ENCODE peak calls at places on chromosomes 6 and 20, in ten cellular contexts. U is cardiac muscle cell, I is lower leg skin, C is HFF-Myc, D is B cell, T is HFFc6, J is stomach, A is GM23338, B is BE2C, Q is progenitor cell of endocrine pancreas. M is an unnamed sample.

GRCh38 chr20:51132286-51132810 is 109.4 kb upstream of the KCNG1 start:
- DNase-seq in U (peak; percentile 27), I (peak; percentile 58), C (no peak), D (no peak), T (no peak), J (no peak), A (no peak), B (no peak), Q (no peak), M (peak; percentile 36)

GRCh38 chr20:62229667-62230066 is 8.7 kb upstream of the OSBPL2 start:
- DNase-seq in U (no peak), I (no peak), C (no peak), D (no peak), T (no peak), J (no peak), A (no peak), B (no peak), Q (no peak), M (no peak)

GRCh38 chr6:134230087-134230717 is 87.7 kb downstream of the SGK1 start:
- DNase-seq in U (no peak), I (no peak), C (no peak), D (no peak), T (no peak), J (no peak), A (peak; percentile 39), B (no peak), Q (no peak), M (no peak)

GRCh38 chr20:56689852-56690485 is 60.9 kb downstream of the TFAP2C start:
- DNase-seq in U (peak; percentile 54), I (no peak), C (no peak), D (no peak), T (peak; percentile 16), J (no peak), A (no peak), B (no peak), Q (no peak), M (no peak)

GRCh38 chr6:32668226-32668747 is 1.8 kb upstream of the HLA-DQB1 start:
- DNase-seq in U (peak; percentile 34), I (no peak), C (no peak), D (peak; percentile 78), T (peak; percentile 3), J (peak; percentile 50), A (peak; percentile 74), B (no peak), Q (no peak), M (peak; percentile 89)

GRCh38 chr20:54355631-54356280 is 119.6 kb upstream of the DOK5 start:
- DNase-seq in U (peak; percentile 19), I (no peak), C (no peak), D (no peak), T (no peak), J (no peak), A (no peak), B (no peak), Q (no peak), M (no peak)

GRCh38 chr6:112640895-112641294 is 293.8 kb downstream of the RFPL4B start:
- DNase-seq in U (no peak), I (no peak), C (no peak), D (no peak), T (peak; percentile 82), J (no peak), A (no peak), B (no peak), Q (no peak), M (no peak)

GRCh38 chr20:13819885-13820645 is 35.2 kb downstream of the NDUFAF5 start:
- DNase-seq in U (peak; percentile 59), I (no peak), C (peak; percentile 32), D (no peak), T (peak; percentile 53), J (peak; percentile 29), A (peak; percentile 80), B (peak; percentile 18), Q (no peak), M (peak; percentile 12)

GRCh38 chr6:168057836-168058235 is 21.2 kb downstream of the FRMD1 start:
- DNase-seq in U (no peak), I (no peak), C (no peak), D (no peak), T (no peak), J (no peak), A (no peak), B (no peak), Q (no peak), M (no peak)

GRCh38 chr6:148339766-148340165 is 2.9 kb upstream of the SASH1 start:
- DNase-seq in U (no peak), I (no peak), C (no peak), D (no peak), T (no peak), J (no peak), A (no peak), B (no peak), Q (no peak), M (no peak)

GRCh38 chr6:138655828-138656227 is 117.7 kb upstream of the CCDC28A start:
- DNase-seq in U (peak; percentile 34), I (no peak), C (no peak), D (no peak), T (no peak), J (no peak), A (peak; percentile 33), B (no peak), Q (no peak), M (no peak)

GRCh38 chr6:131914234-131914633 is 36.9 kb downstream of the CCN2 start:
- DNase-seq in U (no peak), I (no peak), C (no peak), D (no peak), T (peak; percentile 39), J (no peak), A (no peak), B (no peak), Q (no peak), M (no peak)

GRCh38 chr6:131910956-131911355 is 40.2 kb downstream of the CCN2 start:
- DNase-seq in U (no peak), I (no peak), C (no peak), D (no peak), T (no peak), J (no peak), A (no peak), B (no peak), Q (no peak), M (no peak)

GRCh38 chr6:131909408-131910218 is 41.6 kb downstream of the CCN2 start:
- DNase-seq in U (peak; percentile 80), I (peak; percentile 91), C (peak; percentile 74), D (peak; percentile 77), T (peak; percentile 71), J (peak; percentile 80), A (peak; percentile 92), B (peak; percentile 73), Q (peak; percentile 56), M (peak; percentile 84)

GRCh38 chr6:131911951-131912350 is 39.2 kb downstream of the CCN2 start:
- DNase-seq in U (peak; percentile 27), I (no peak), C (no peak), D (no peak), T (peak; percentile 13), J (no peak), A (no peak), B (no peak), Q (no peak), M (no peak)

GRCh38 chr6:131910219-131910589 is 41.0 kb downstream of the CCN2 start:
- DNase-seq in U (no peak), I (no peak), C (no peak), D (no peak), T (no peak), J (no peak), A (no peak), B (no peak), Q (no peak), M (no peak)
- TF ChIP-seq CTCF in U (no peak), I (no peak), C (no peak), D (peak; percentile 48), T (peak; percentile 64), J (no peak), A (no peak), B (no peak), Q (no peak), M (no peak)

GRCh38 chr6:115885636-115886366 is 174.9 kb downstream of the FRK start:
- DNase-seq in U (no peak), I (no peak), C (no peak), D (no peak), T (no peak), J (no peak), A (no peak), B (no peak), Q (no peak), M (no peak)

GRCh38 chr6:115891704-115892225 is 168.9 kb downstream of the FRK start:
- DNase-seq in U (no peak), I (no peak), C (no peak), D (no peak), T (no peak), J (no peak), A (no peak), B (no peak), Q (no peak), M (no peak)

GRCh38 chr6:115890238-115890637 is 170.5 kb downstream of the FRK start:
- DNase-seq in U (no peak), I (no peak), C (no peak), D (no peak), T (no peak), J (no peak), A (no peak), B (no peak), Q (no peak), M (no peak)

GRCh38 chr6:115891111-115891669 is 169.5 kb downstream of the FRK start:
- DNase-seq in U (peak; percentile 13), I (no peak), C (peak; percentile 12), D (no peak), T (peak; percentile 36), J (no peak), A (no peak), B (no peak), Q (no peak), M (no peak)

DNA sequence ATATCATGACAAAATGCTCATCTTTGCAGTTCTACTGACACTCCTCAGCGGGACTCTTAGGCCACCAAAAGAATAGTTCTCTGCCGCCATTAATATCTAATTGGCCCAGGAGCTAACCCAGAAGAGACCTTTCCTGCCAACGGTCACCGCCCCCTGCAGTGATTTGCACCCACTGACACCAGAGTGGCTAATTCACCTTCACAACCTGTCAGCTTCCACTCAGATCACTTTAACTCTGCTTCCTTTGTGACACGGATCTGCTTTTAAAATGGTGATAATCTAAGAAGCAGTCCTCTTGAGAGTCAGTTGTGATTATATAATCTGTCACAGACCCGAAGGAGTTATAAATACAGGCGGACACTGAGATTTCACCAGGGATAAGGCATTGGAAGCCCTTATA is 172.8 kb downstream of the FRK start:
- DNase-seq in U (no peak), I (no peak), C (no peak), D (no peak), T (no peak), J (no peak), A (no peak), B (no peak), Q (no peak), M (no peak)
- TF ChIP-seq CTCF in U (no peak), I (no peak), C (no peak), D (no peak), T (no peak), J (no peak), A (no peak), B (no peak), Q (no peak), M (no peak)

GRCh38 chr20:24208652-24209051 is 220.1 kb upstream of the GGTLC1 start:
- DNase-seq in U (no peak), I (no peak), C (no peak), D (no peak), T (no peak), J (no peak), A (peak; percentile 67), B (no peak), Q (no peak), M (no peak)
- TF ChIP-seq CTCF in U (no peak), I (no peak), C (no peak), D (no peak), T (no peak), J (no peak), A (peak; percentile 52), B (peak; percentile 6), Q (peak; percentile 40), M (no peak)

GRCh38 chr20:22438926-22439325 is 145.4 kb downstream of the FOXA2 start:
- DNase-seq in U (peak; percentile 1), I (no peak), C (no peak), D (no peak), T (no peak), J (no peak), A (peak; percentile 55), B (no peak), Q (no peak), M (no peak)
- TF ChIP-seq CTCF in U (peak; percentile 26), I (no peak), C (no peak), D (no peak), T (no peak), J (no peak), A (peak; percentile 48), B (no peak), Q (peak; percentile 46), M (no peak)

M was measured in Calu3.